ENCODE peak calls at places on chromosomes 5 and 9, in seven cellular contexts. B is heart left ventricle, X is IMR-90, Q is RWPE1, Y is HepG2, J is body of pancreas, D is AG04449. Z is an unnamed sample.

GRCh38 chr5:142072488-142072887 is 36.1 kb upstream of the NDFIP1 start:
- DNase-seq in Y (no peak), D (no peak), J (no peak), B (no peak), Q (no peak), X (no peak), Z (no peak)

GRCh38 chr9:113474372-113474771 is 10.8 kb downstream of the RGS3 start:
- DNase-seq in B (no peak), Q (no peak), X (no peak), J (no peak), D (no peak), Y (no peak), Z (no peak)

GRCh38 chr5:43281840-43282658 is 31.2 kb downstream of the HMGCS1 start:
- DNase-seq in Q (peak; percentile 50), D (no peak), J (no peak), Y (no peak), X (peak; percentile 10), B (no peak), Z (no peak)

GRCh38 chr9:136118061-136118366 is 661 bp downstream of the TMEM250 start:
- DNase-seq in X (no peak), J (no peak), B (no peak), Q (no peak), D (no peak), Y (no peak), Z (no peak)

GRCh38 chr9:94847486-94847885 is 121.0 kb downstream of the AOPEP start:
- DNase-seq in B (no peak), Y (no peak), D (no peak), Q (no peak), J (no peak), X (peak; percentile 86), Z (peak; percentile 23)

GRCh38 chr5:18243846-18244245 is 609.6 kb downstream of the TAF11L14 start:
- DNase-seq in J (no peak), D (no peak), B (no peak), Q (no peak), X (no peak), Y (no peak), Z (peak; percentile 23)

GRCh38 chr9:90881648-90882047 is 80.0 kb downstream of the SYK start:
- DNase-seq in J (no peak), D (no peak), Q (no peak), X (no peak), B (no peak), Y (no peak), Z (no peak)

GRCh38 chr5:43134019-43134418 is 13.3 kb downstream of the ZNF131 start:
- DNase-seq in X (no peak), Q (no peak), D (no peak), Y (no peak), B (no peak), J (no peak), Z (no peak)

GRCh38 chr5:111973946-111974345 is 217.0 kb upstream of the NREP start:
- DNase-seq in X (no peak), B (no peak), Y (no peak), J (no peak), D (no peak), Q (no peak), Z (no peak)

GRCh38 chr9:82117025-82117424 is 128.5 kb downstream of the SPATA31D1 start:
- DNase-seq in X (no peak), Y (no peak), J (peak; percentile 7), B (no peak), D (no peak), Q (no peak), Z (no peak)

GRCh38 chr5:73596705-73597328 is 29.2 kb upstream of the ARHGEF28 start:
- DNase-seq in B (no peak), D (no peak), Q (peak; percentile 44), J (peak; percentile 47), X (peak; percentile 20), Y (peak; percentile 60), Z (peak; percentile 63)

GRCh38 chr5:181204561-181205401 is at the start of gene TRIM7:
- DNase-seq in Y (no peak), X (peak; percentile 20), D (no peak), Q (peak; percentile 69), J (peak; percentile 74), B (peak; percentile 64), Z (peak; percentile 84)

GRCh38 chr5:81408496-81408895 is 14.6 kb upstream of the ACOT12 start:
- DNase-seq in J (no peak), Q (no peak), Y (no peak), B (no peak), X (no peak), D (no peak), Z (no peak)

GRCh38 chr5:56962286-56962685 is 10.4 kb upstream of the MIER3 start:
- DNase-seq in Y (peak; percentile 66), B (no peak), D (no peak), X (no peak), J (no peak), Q (no peak), Z (no peak)

GRCh38 chr5:38483788-38484398 is 72.6 kb downstream of the LIFR start:
- DNase-seq in J (no peak), D (no peak), X (no peak), B (no peak), Y (no peak), Q (no peak), Z (no peak)
- TF ChIP-seq CTCF in J (no peak), D (no peak), X (no peak), B (no peak), Y (peak; percentile 35), Q (no peak), Z (no peak)

GRCh38 chr5:167623354-167623753 is 668.1 kb upstream of the WWC1 start:
- DNase-seq in X (no peak), J (no peak), Q (no peak), D (no peak), B (no peak), Y (no peak), Z (no peak)
- TF ChIP-seq CTCF in X (no peak), J (no peak), Q (no peak), D (no peak), B (no peak), Y (no peak), Z (no peak)

GRCh38 chr5:110219769-110220168 is 506.7 kb downstream of the TMEM232 start:
- DNase-seq in X (no peak), Q (no peak), J (no peak), D (no peak), B (no peak), Y (no peak), Z (no peak)
- TF ChIP-seq CTCF in X (no peak), Q (no peak), J (no peak), D (no peak), B (no peak), Y (no peak), Z (no peak)

DNA sequence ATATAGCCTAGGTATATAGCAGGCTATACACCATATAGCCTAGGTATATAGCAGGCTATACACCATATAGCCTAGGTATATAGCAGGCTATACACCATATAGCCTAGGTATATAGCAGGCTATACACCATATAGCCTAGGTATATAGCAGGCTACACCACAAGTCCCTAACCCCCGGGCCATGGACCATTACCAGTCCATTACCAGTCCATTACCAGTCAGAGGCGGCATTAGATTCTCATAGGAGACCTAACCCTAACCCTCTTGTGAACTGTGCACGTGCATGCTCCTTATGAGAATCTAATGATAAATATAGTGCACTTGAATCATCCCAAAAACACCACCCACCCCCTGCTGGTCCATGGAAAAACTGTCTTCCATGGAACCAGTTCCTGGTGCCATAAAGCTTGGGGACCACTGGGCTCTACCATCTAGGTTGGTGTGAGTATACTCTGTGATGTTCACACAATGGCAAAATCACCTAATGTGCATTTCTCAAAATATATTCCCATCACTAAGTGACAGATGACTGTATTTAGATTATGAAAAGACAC is 4.7 kb downstream of the PLIN2 start:
- DNase-seq in X (no peak), J (no peak), Q (no peak), B (no peak), Y (no peak), D (no peak), Z (no peak)
- TF ChIP-seq CTCF in X (no peak), J (no peak), Q (no peak), B (no peak), Y (no peak), D (no peak), Z (no peak)

GRCh38 chr5:36708996-36709395 is 102.6 kb downstream of the SLC1A3 start:
- DNase-seq in B (no peak), D (no peak), Y (no peak), Q (no peak), X (no peak), J (no peak), Z (no peak)
- TF ChIP-seq CTCF in B (peak; percentile 14), D (no peak), Y (no peak), Q (no peak), X (no peak), J (no peak), Z (no peak)

GRCh38 chr5:55316289-55316688 is 8.5 kb downstream of the MTREX start:
- DNase-seq in B (no peak), Y (no peak), X (no peak), D (no peak), Q (no peak), J (no peak), Z (no peak)
- TF ChIP-seq CTCF in B (no peak), Y (no peak), X (no peak), D (no peak), Q (no peak), J (no peak), Z (no peak)

DNA sequence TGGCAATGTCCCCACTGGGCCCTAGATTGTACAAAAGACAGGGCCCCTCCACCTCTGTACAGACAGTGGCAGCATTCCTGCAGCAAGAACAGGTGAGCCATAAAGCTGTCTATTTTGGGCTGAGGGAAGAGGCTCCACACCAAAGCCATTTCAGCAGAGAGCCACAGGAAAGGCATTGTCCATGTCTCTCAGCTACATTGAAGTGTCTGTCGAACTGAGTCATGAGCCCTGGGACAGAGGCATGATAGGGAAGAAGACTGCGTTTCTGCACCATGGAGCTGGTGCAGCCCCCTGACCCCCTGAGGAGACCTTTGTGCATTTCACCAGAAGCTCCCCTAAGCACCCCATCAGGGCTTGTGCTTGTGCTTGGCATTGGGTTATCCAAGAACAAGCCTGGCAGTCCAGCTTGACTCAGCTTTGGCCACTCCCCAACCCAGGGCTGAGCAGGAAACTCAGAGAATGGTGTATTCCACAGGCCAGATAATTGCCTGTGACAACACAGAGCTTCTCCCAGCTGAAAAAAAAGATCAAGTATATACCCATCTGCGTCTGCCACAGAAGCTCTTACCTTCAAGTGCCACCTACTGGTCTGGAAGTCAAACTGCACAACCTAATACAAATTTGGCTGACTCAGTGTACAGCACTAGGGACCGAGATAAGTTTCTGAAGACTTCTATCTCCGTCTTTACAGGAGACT is 5.9 kb upstream of the FRMD3 start:
- DNase-seq in D (peak; percentile 68), B (peak; percentile 43), X (peak; percentile 38), J (peak; percentile 8), Y (peak; percentile 75), Q (peak; percentile 36), Z (peak; percentile 65)
- TF ChIP-seq CTCF in D (peak; percentile 71), B (peak; percentile 77), X (peak; percentile 46), J (peak; percentile 41), Y (peak; percentile 92), Q (peak; percentile 49), Z (peak; percentile 40)

GRCh38 chr9:112332674-112332976 is 794 bp downstream of the PTBP3 start:
- DNase-seq in Y (no peak), Q (no peak), X (no peak), B (no peak), J (no peak), D (no peak), Z (no peak)
- TF ChIP-seq CTCF in Y (no peak), Q (no peak), X (peak; percentile 14), B (peak; percentile 12), J (no peak), D (no peak), Z (no peak)

Z was measured in MCF 10A.